ENCODE peak calls at places on chromosomes 12 and 14, in six cellular contexts. One of them, this sample, is unnamed.

GRCh38 chr14:35558680-35559079 is 24.7 kb downstream of the INSM2 start:
- DNase-seq in aorta: no peak
- DNase-seq in trophoblast cell: no peak
- DNase-seq in Peyer's patch: no peak
- DNase-seq in suprapubic skin: no peak
- DNase-seq in mesenchymal stem cell: no peak
- DNase-seq in this sample: no peak

GRCh38 chr12:11718768-11719253 is 69.3 kb downstream of the ETV6 start:
- DNase-seq in aorta: no peak
- DNase-seq in trophoblast cell: no peak
- DNase-seq in Peyer's patch: no peak
- DNase-seq in suprapubic skin: no peak
- DNase-seq in mesenchymal stem cell: peak; percentile 93
- DNase-seq in this sample: peak; percentile 85

GRCh38 chr12:68915055-68915454 is 17.9 kb downstream of the CPM start:
- DNase-seq in aorta: no peak
- DNase-seq in trophoblast cell: no peak
- DNase-seq in Peyer's patch: no peak
- DNase-seq in suprapubic skin: no peak
- DNase-seq in mesenchymal stem cell: peak; percentile 38
- DNase-seq in this sample: no peak

GRCh38 chr12:127282786-127283565 is 984.0 kb upstream of the TMEM132C start:
- DNase-seq in aorta: no peak
- DNase-seq in trophoblast cell: no peak
- DNase-seq in Peyer's patch: no peak
- DNase-seq in suprapubic skin: peak; percentile 43
- DNase-seq in mesenchymal stem cell: no peak
- DNase-seq in this sample: no peak

GRCh38 chr14:76715102-76715926 is 46.0 kb upstream of the VASH1 start:
- DNase-seq in aorta: no peak
- DNase-seq in trophoblast cell: no peak
- DNase-seq in Peyer's patch: no peak
- DNase-seq in suprapubic skin: no peak
- DNase-seq in mesenchymal stem cell: no peak
- DNase-seq in this sample: no peak

GRCh38 chr12:92030618-92031017 is 115.0 kb downstream of the BTG1 start:
- DNase-seq in aorta: no peak
- DNase-seq in trophoblast cell: no peak
- DNase-seq in Peyer's patch: peak; percentile 81
- DNase-seq in suprapubic skin: no peak
- DNase-seq in mesenchymal stem cell: peak; percentile 46
- DNase-seq in this sample: no peak

GRCh38 chr12:26661399-26661798 is 171.6 kb downstream of the ITPR2 start:
- DNase-seq in aorta: no peak
- DNase-seq in trophoblast cell: no peak
- DNase-seq in Peyer's patch: no peak
- DNase-seq in suprapubic skin: no peak
- DNase-seq in mesenchymal stem cell: no peak
- DNase-seq in this sample: no peak

GRCh38 chr12:46450279-46450748 is 77.7 kb upstream of the SLC38A2 start:
- DNase-seq in aorta: peak; percentile 88
- DNase-seq in trophoblast cell: no peak
- DNase-seq in Peyer's patch: no peak
- DNase-seq in suprapubic skin: no peak
- DNase-seq in mesenchymal stem cell: no peak
- DNase-seq in this sample: no peak

GRCh38 chr14:68928770-68929550 is 50.1 kb downstream of the ACTN1 start:
- DNase-seq in aorta: no peak
- DNase-seq in trophoblast cell: no peak
- DNase-seq in Peyer's patch: no peak
- DNase-seq in suprapubic skin: no peak
- DNase-seq in mesenchymal stem cell: no peak
- DNase-seq in this sample: no peak

GRCh38 chr14:95609398-95609990 is 74.6 kb downstream of the GLRX5 start:
- DNase-seq in aorta: no peak
- DNase-seq in trophoblast cell: peak; percentile 66
- DNase-seq in Peyer's patch: peak; percentile 18
- DNase-seq in suprapubic skin: no peak
- DNase-seq in mesenchymal stem cell: peak; percentile 1
- DNase-seq in this sample: peak; percentile 17

GRCh38 chr12:89674326-89674942 is 34.2 kb downstream of the ATP2B1 start:
- DNase-seq in aorta: no peak
- DNase-seq in trophoblast cell: no peak
- DNase-seq in Peyer's patch: no peak
- DNase-seq in suprapubic skin: no peak
- DNase-seq in mesenchymal stem cell: no peak
- DNase-seq in this sample: no peak

GRCh38 chr12:128402481-128402880 is 135.5 kb downstream of the TMEM132C start:
- DNase-seq in aorta: no peak
- DNase-seq in trophoblast cell: no peak
- DNase-seq in Peyer's patch: no peak
- DNase-seq in suprapubic skin: no peak
- DNase-seq in mesenchymal stem cell: no peak
- DNase-seq in this sample: no peak

GRCh38 chr14:50783542-50783941 is 47.4 kb downstream of the NIN start:
- DNase-seq in aorta: no peak
- DNase-seq in trophoblast cell: no peak
- DNase-seq in Peyer's patch: no peak
- DNase-seq in suprapubic skin: no peak
- DNase-seq in mesenchymal stem cell: no peak
- DNase-seq in this sample: no peak

GRCh38 chr12:46492471-46493351 is 120.1 kb upstream of the SLC38A2 start:
- DNase-seq in aorta: no peak
- DNase-seq in trophoblast cell: no peak
- DNase-seq in Peyer's patch: no peak
- DNase-seq in suprapubic skin: no peak
- DNase-seq in mesenchymal stem cell: peak; percentile 95
- DNase-seq in this sample: peak; percentile 48

GRCh38 chr12:49825360-49825970 is 2.7 kb downstream of the NCKAP5L start:
- DNase-seq in aorta: no peak
- DNase-seq in trophoblast cell: peak; percentile 66
- DNase-seq in Peyer's patch: no peak
- DNase-seq in suprapubic skin: no peak
- DNase-seq in mesenchymal stem cell: peak; percentile 87
- DNase-seq in this sample: no peak

GRCh38 chr14:54568821-54569591 is 2.1 kb downstream of the SAMD4A start:
- DNase-seq in aorta: peak; percentile 79
- DNase-seq in trophoblast cell: no peak
- DNase-seq in Peyer's patch: no peak
- DNase-seq in suprapubic skin: no peak
- DNase-seq in mesenchymal stem cell: peak; percentile 81
- DNase-seq in this sample: no peak

GRCh38 chr12:117027251-117028086 is 71.7 kb downstream of the TESC start:
- DNase-seq in aorta: peak; percentile 61
- DNase-seq in trophoblast cell: no peak
- DNase-seq in Peyer's patch: no peak
- DNase-seq in suprapubic skin: no peak
- DNase-seq in mesenchymal stem cell: no peak
- DNase-seq in this sample: no peak

GRCh38 chr12:124565071-124565491 is 2.3 kb downstream of the NCOR2 start:
- DNase-seq in aorta: peak; percentile 85
- DNase-seq in trophoblast cell: no peak
- DNase-seq in Peyer's patch: no peak
- DNase-seq in suprapubic skin: no peak
- DNase-seq in mesenchymal stem cell: no peak
- DNase-seq in this sample: peak; percentile 40

GRCh38 chr12:90909069-90909676 is 45.8 kb downstream of the CCER1 start:
- DNase-seq in aorta: no peak
- DNase-seq in trophoblast cell: peak; percentile 22
- DNase-seq in Peyer's patch: no peak
- DNase-seq in suprapubic skin: no peak
- DNase-seq in mesenchymal stem cell: peak; percentile 64
- DNase-seq in this sample: no peak

GRCh38 chr12:53938276-53939140 is at the start of gene HOXC13:
- DNase-seq in aorta: peak; percentile 91
- DNase-seq in trophoblast cell: peak; percentile 79
- DNase-seq in Peyer's patch: no peak
- DNase-seq in suprapubic skin: peak; percentile 93
- DNase-seq in mesenchymal stem cell: peak; percentile 25
- DNase-seq in this sample: peak; percentile 99

GRCh38 chr12:117501470-117501869 is 140.0 kb upstream of the NOS1 start:
- DNase-seq in aorta: no peak
- DNase-seq in trophoblast cell: no peak
- DNase-seq in Peyer's patch: no peak
- DNase-seq in suprapubic skin: no peak
- DNase-seq in mesenchymal stem cell: no peak
- DNase-seq in this sample: no peak

GRCh38 chr12:3038166-3038565 is 39.0 kb upstream of the TSPAN9 start:
- DNase-seq in aorta: no peak
- DNase-seq in trophoblast cell: no peak
- DNase-seq in Peyer's patch: no peak
- DNase-seq in suprapubic skin: no peak
- DNase-seq in mesenchymal stem cell: no peak
- DNase-seq in this sample: no peak

DNA sequence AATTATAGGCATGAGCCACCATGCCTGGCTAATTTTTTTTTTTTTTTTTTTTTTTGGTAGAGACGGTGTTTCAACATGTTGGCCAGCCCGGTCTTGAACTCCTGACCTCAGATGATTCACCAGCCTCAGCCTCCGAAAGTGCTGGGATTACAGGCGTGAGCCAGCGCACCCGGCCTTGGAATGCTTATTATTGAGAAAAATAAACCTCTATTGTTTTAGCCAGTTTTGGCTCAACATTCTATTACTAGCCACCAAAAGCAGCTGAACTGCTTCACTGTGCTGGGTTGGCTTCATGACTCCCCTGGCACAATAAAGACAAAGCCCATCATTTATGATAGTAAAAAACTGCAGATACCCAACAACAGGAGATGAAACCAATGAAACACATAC is 93.5 kb upstream of the CEP83 start:
- DNase-seq in aorta: no peak
- DNase-seq in trophoblast cell: peak; percentile 65
- DNase-seq in Peyer's patch: no peak
- DNase-seq in suprapubic skin: no peak
- DNase-seq in mesenchymal stem cell: peak; percentile 46
- DNase-seq in this sample: peak; percentile 86
- H3K36me3 ChIP-seq in aorta: no peaks in the 10 kb centered on the region
- H3K36me3 ChIP-seq in trophoblast cell: no peaks in the 10 kb centered on the region
- H3K36me3 ChIP-seq in Peyer's patch: no peaks in the 10 kb centered on the region
- H3K36me3 ChIP-seq in suprapubic skin: no peaks in the 10 kb centered on the region
- H3K36me3 ChIP-seq in mesenchymal stem cell: no peaks in the 10 kb centered on the region
- H3K36me3 ChIP-seq in this sample: no peaks in the 10 kb centered on the region

DNA sequence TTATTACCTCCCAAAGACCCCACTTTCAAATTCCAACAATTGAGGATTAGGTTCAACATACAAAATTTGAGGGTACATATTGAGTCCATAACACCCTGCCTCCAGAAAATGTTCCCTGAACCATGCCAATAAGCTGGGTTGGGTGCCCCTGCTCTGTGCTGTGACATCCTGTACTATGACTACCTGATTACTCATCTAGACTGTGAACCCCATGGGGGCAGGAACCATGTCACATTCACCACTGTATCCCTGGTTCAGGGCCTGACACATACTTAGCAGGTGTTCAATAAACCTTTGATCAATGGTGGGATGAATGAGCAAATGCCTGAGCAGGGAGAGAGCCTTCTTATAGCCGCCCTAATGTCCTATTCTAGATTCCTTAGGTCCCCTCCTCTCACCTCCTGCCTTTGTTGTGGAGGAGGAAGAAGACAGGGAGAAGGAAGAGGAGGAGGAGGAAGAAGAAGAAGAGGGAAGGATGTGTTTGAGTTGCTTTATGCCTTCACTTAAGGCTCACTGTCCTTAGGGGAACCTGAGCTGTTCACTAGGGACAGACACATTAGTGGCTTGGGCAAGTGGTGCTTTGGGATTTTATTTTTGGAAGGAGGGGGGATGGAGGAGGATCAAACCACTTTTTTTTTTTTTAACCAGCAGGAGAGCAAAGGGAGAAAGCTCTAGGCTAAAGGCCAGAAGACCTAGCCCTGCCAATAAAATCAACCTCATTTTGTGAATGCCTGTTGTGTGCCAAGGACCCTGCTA is 21.3 kb downstream of the GPR68 start:
- DNase-seq in aorta: no peak
- DNase-seq in trophoblast cell: no peak
- DNase-seq in Peyer's patch: no peak
- DNase-seq in suprapubic skin: no peak
- DNase-seq in mesenchymal stem cell: no peak
- DNase-seq in this sample: no peak
- H3K9me3 ChIP-seq in aorta: no peaks in the 10 kb centered on the region
- H3K9me3 ChIP-seq in trophoblast cell: no peaks in the 10 kb centered on the region
- H3K9me3 ChIP-seq in Peyer's patch: no peaks in the 10 kb centered on the region
- H3K9me3 ChIP-seq in suprapubic skin: no peaks in the 10 kb centered on the region
- H3K9me3 ChIP-seq in mesenchymal stem cell: no peaks in the 10 kb centered on the region
- H3K9me3 ChIP-seq in this sample: no peaks in the 10 kb centered on the region

DNA sequence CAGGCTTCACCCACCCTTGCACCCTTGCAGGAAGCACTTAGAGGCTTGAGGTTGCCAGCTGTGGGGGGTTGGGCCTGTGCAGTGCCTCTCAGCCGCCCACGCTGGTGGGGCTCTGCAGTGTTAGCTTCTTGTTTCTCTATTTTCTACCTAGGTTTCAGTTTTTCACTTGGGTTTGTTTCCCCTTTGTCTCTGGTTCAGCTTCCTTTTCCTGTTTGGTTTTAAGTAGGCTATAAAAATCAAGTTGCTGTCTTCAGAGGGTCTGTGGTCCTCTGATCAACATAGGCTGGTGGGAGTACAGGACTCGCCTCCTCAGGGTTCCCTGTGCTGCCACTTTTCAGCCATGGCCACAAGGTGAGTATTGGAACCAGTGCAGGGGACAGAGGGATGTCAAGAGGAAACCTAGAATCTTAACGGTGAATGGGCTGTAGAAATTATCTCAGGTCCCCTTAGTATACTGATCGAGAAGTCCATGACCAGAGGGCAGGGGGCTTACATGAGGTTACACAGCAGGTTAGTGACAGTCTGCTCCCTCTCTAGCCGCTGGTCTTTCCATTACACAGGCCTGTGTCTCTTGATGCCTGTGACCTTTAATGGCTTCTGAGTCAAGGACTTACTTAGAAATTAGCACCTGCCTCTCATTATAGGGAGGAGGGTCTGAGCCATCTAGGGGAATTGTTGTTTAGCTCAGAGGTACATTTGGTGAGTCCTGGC is at the start of gene EVL:
- DNase-seq in aorta: no peak
- DNase-seq in trophoblast cell: no peak
- DNase-seq in Peyer's patch: peak; percentile 90
- DNase-seq in suprapubic skin: no peak
- DNase-seq in mesenchymal stem cell: no peak
- DNase-seq in this sample: no peak
- H3K4me3 ChIP-seq in aorta: no peak within 1 kb of the TSS
- H3K4me3 ChIP-seq in trophoblast cell: no peak within 1 kb of the TSS
- H3K4me3 ChIP-seq in Peyer's patch: peak within 1 kb of the TSS; percentile 51
- H3K4me3 ChIP-seq in suprapubic skin: peak within 1 kb of the TSS; percentile 16
- H3K4me3 ChIP-seq in mesenchymal stem cell: no peak within 1 kb of the TSS
- H3K4me3 ChIP-seq in this sample: no peak within 1 kb of the TSS

GRCh38 chr12:7929069-7929792 is 6.8 kb downstream of the SLC2A3 start:
- DNase-seq in aorta: no peak
- DNase-seq in trophoblast cell: peak; percentile 24
- DNase-seq in Peyer's patch: no peak
- DNase-seq in suprapubic skin: peak; percentile 43
- DNase-seq in mesenchymal stem cell: no peak
- DNase-seq in this sample: no peak

GRCh38 chr12:7917392-7918267 is 18.4 kb downstream of the SLC2A3 start:
- DNase-seq in aorta: peak; percentile 32
- DNase-seq in trophoblast cell: no peak
- DNase-seq in Peyer's patch: no peak
- DNase-seq in suprapubic skin: no peak
- DNase-seq in mesenchymal stem cell: peak; percentile 45
- DNase-seq in this sample: no peak

GRCh38 chr12:7927470-7927869 is 8.5 kb downstream of the SLC2A3 start:
- DNase-seq in aorta: peak; percentile 31
- DNase-seq in trophoblast cell: no peak
- DNase-seq in Peyer's patch: no peak
- DNase-seq in suprapubic skin: no peak
- DNase-seq in mesenchymal stem cell: no peak
- DNase-seq in this sample: no peak

GRCh38 chr12:7923241-7924236 is 12.4 kb downstream of the SLC2A3 start:
- DNase-seq in aorta: peak; percentile 34
- DNase-seq in trophoblast cell: no peak
- DNase-seq in Peyer's patch: no peak
- DNase-seq in suprapubic skin: no peak
- DNase-seq in mesenchymal stem cell: no peak
- DNase-seq in this sample: no peak
- H3K36me3 ChIP-seq in aorta: peaks cover 4% of the 10 kb centered on the region
- H3K36me3 ChIP-seq in trophoblast cell: peaks cover 64% of the 10 kb centered on the region
- H3K36me3 ChIP-seq in Peyer's patch: no peaks in the 10 kb centered on the region
- H3K36me3 ChIP-seq in suprapubic skin: peaks cover 64% of the 10 kb centered on the region
- H3K36me3 ChIP-seq in mesenchymal stem cell: peaks cover 96% of the 10 kb centered on the region
- H3K36me3 ChIP-seq in this sample: no peaks in the 10 kb centered on the region